ENCODE peak calls at places on chromosomes 3 and 15, in six cellular contexts. S is H9, P is occipital lobe, M is NCI-H1105, E is A549, T is HS-5. H is an unnamed sample.

GRCh38 chr15:92306662-92307061 is 87.0 kb upstream of the ST8SIA2 start:
- DNase-seq in T (no peak), P (no peak), E (peak), S (peak), M (no peak), H (peak)

GRCh38 chr15:60972866-60973265 is 256.2 kb downstream of the RORA start:
- DNase-seq in P (no peak), T (peak), S (no peak), M (no peak), E (no peak), H (peak)

GRCh38 chr3:59442056-59442455 is 392.2 kb upstream of the CFAP20DC start:
- DNase-seq in E (no peak), S (no peak), P (no peak), T (no peak), M (no peak), H (no peak)

GRCh38 chr3:127949446-127949845 is 34.4 kb downstream of the KBTBD12 start:
- DNase-seq in E (no peak), S (no peak), P (no peak), T (no peak), M (no peak), H (no peak)

GRCh38 chr3:104392327-104392726 is 974.4 kb upstream of the ALCAM start:
- DNase-seq in T (no peak), E (no peak), S (no peak), M (no peak), P (no peak), H (no peak)

GRCh38 chr3:14562441-14562840 is 22.3 kb upstream of the GRIP2 start:
- DNase-seq in E (no peak), S (no peak), M (no peak), T (no peak), P (no peak), H (no peak)

GRCh38 chr15:59232476-59232875 is 25.8 kb downstream of the LDHAL6B start:
- DNase-seq in M (no peak), P (no peak), T (peak), E (no peak), S (no peak), H (peak)

GRCh38 chr3:153881201-153881600 is 240.0 kb upstream of the ARHGEF26 start:
- DNase-seq in S (no peak), E (peak), T (no peak), P (no peak), M (no peak), H (peak)

GRCh38 chr15:90851114-90851513 is 17.3 kb upstream of the FURIN start:
- DNase-seq in T (no peak), S (no peak), P (no peak), M (no peak), E (no peak), H (no peak)

GRCh38 chr15:53588773-53589172 is 170.7 kb downstream of the WDR72 start:
- DNase-seq in S (no peak), M (no peak), P (no peak), E (peak), T (peak), H (peak)

GRCh38 chr3:58692484-58692883 is 25.9 kb upstream of the FAM3D start:
- DNase-seq in E (no peak), M (no peak), P (no peak), T (no peak), S (no peak), H (no peak)

GRCh38 chr3:61560452-61561373 is 658 bp upstream of the PTPRG start:
- DNase-seq in T (peak), S (peak), M (peak), P (peak), E (peak), H (peak)

GRCh38 chr3:171673951-171674350 is 136.3 kb downstream of the PLD1 start:
- DNase-seq in T (no peak), S (no peak), M (no peak), E (no peak), P (no peak), H (no peak)

GRCh38 chr3:160929595-160929994 is 173.6 kb downstream of the PPM1L start:
- DNase-seq in T (no peak), M (no peak), P (no peak), S (peak), E (peak), H (no peak)

GRCh38 chr3:52831500-52832301 is 1.2 kb upstream of the ITIH4 start:
- DNase-seq in E (peak), P (peak), M (peak), S (no peak), T (peak), H (peak)

H was measured in mammary epithelial cell.